ENCODE peak calls at places on chromosomes 2 and 18, in seven cellular contexts. H is OCI-LY7, F is prostate gland, E is choroid plexus epithelial cell, K is fibroblast of mammary gland, X is SK-N-SH, M is astrocyte of the spinal cord. W is an unnamed sample.

GRCh38 chr18:54181856-54182612 is 42.4 kb downstream of the MBD2 start:
- DNase-seq in H (no peak), F (no peak), E (peak), K (peak), X (no peak), M (peak), W (no peak)

GRCh38 chr2:15890936-15891905 is 49.1 kb upstream of the MYCN start:
- DNase-seq in H (no peak), F (peak), E (peak), K (no peak), X (peak), M (no peak), W (peak)

GRCh38 chr18:55735199-55735855 is 147.3 kb upstream of the TCF4 start:
- DNase-seq in H (no peak), F (no peak), E (no peak), K (no peak), X (no peak), M (no peak), W (no peak)

GRCh38 chr2:177314194-177314593 is 49.7 kb upstream of the NFE2L2 start:
- DNase-seq in H (no peak), F (no peak), E (peak), K (peak), X (no peak), M (peak), W (no peak)

GRCh38 chr2:173109253-173110188 is 33.9 kb downstream of the MAP3K20 start:
- DNase-seq in H (no peak), F (no peak), E (peak), K (peak), X (no peak), M (peak), W (peak)

GRCh38 chr2:138504546-138505239 is 3.1 kb downstream of the SPOPL start:
- DNase-seq in H (peak), F (no peak), E (no peak), K (no peak), X (no peak), M (no peak), W (no peak)

GRCh38 chr18:35430721-35431441 is 53.7 kb upstream of the ZNF396 start:
- DNase-seq in H (no peak), F (no peak), E (no peak), K (no peak), X (no peak), M (no peak), W (no peak)

GRCh38 chr2:219704878-219705277 is 77.4 kb downstream of the SLC4A3 start:
- DNase-seq in H (no peak), F (no peak), E (no peak), K (no peak), X (no peak), M (no peak), W (no peak)

GRCh38 chr2:162266468-162266754 is 23.2 kb upstream of the FAP start:
- DNase-seq in H (no peak), F (no peak), E (no peak), K (peak), X (no peak), M (no peak), W (no peak)

GRCh38 chr18:36035253-36035652 is 32.1 kb downstream of the RPRD1A start:
- DNase-seq in H (no peak), F (no peak), E (no peak), K (no peak), X (peak), M (no peak), W (no peak)

GRCh38 chr18:71899183-71899582 is 645.0 kb downstream of the CBLN2 start:
- DNase-seq in H (no peak), F (no peak), E (no peak), K (no peak), X (no peak), M (no peak), W (no peak)

GRCh38 chr2:38508311-38509039 is 94.3 kb downstream of the HNRNPLL start:
- DNase-seq in H (peak), F (peak), E (peak), K (peak), X (peak), M (peak), W (peak)

GRCh38 chr2:57981369-57981768 is 65.2 kb upstream of the VRK2 start:
- DNase-seq in H (no peak), F (no peak), E (peak), K (peak), X (no peak), M (peak), W (no peak)

GRCh38 chr2:207463433-207463832 is 66.3 kb upstream of the CREB1 start:
- DNase-seq in H (no peak), F (no peak), E (no peak), K (peak), X (no peak), M (no peak), W (no peak)

GRCh38 chr2:95314964-95315611 is 17.9 kb downstream of the KCNIP3 start:
- DNase-seq in H (peak), F (peak), E (peak), K (peak), X (peak), M (peak), W (no peak)

GRCh38 chr2:144522741-144523605 is 3.1 kb upstream of the ZEB2 start:
- DNase-seq in H (no peak), F (no peak), E (no peak), K (no peak), X (peak), M (peak), W (no peak)

GRCh38 chr18:46519870-46520269 is 137.2 kb downstream of the LOXHD1 start:
- DNase-seq in H (no peak), F (no peak), E (no peak), K (no peak), X (no peak), M (no peak), W (no peak)

GRCh38 chr2:84424152-84424551 is 34.9 kb downstream of the SUCLG1 start:
- DNase-seq in H (peak), F (no peak), E (peak), K (peak), X (peak), M (peak), W (no peak)

GRCh38 chr18:78896111-78896510 is 83.5 kb upstream of the SALL3 start:
- DNase-seq in H (no peak), F (no peak), E (no peak), K (no peak), X (no peak), M (no peak), W (no peak)

GRCh38 chr2:170332676-170333402 is 154.9 kb downstream of the MYO3B start:
- DNase-seq in H (no peak), F (no peak), E (no peak), K (no peak), X (no peak), M (no peak), W (no peak)

GRCh38 chr18:39838831-39839230 is 2116.2 kb upstream of the PIK3C3 start:
- DNase-seq in H (no peak), F (no peak), E (no peak), K (peak), X (no peak), M (no peak), W (no peak)

GRCh38 chr18:429030-429429 is 71.5 kb downstream of the COLEC12 start:
- DNase-seq in H (no peak), F (no peak), E (no peak), K (peak), X (no peak), M (no peak), W (no peak)

GRCh38 chr2:106124126-106124756 is 69.9 kb downstream of the UXS1 start:
- DNase-seq in H (no peak), F (no peak), E (no peak), K (no peak), X (no peak), M (no peak), W (no peak)

GRCh38 chr18:36157441-36157840 is 27.7 kb downstream of the ELP2 start:
- DNase-seq in H (no peak), F (no peak), E (no peak), K (no peak), X (no peak), M (peak), W (no peak)

GRCh38 chr2:64987963-64988419 is 1.2 kb upstream of the SLC1A4 start:
- DNase-seq in H (no peak), F (no peak), E (peak), K (peak), X (no peak), M (no peak), W (no peak)

GRCh38 chr2:233021771-233022170 is 8.7 kb upstream of the NGEF start:
- DNase-seq in H (no peak), F (no peak), E (no peak), K (peak), X (no peak), M (no peak), W (no peak)

GRCh38 chr2:240760576-240761246 is 59.3 kb downstream of the KIF1A start:
- DNase-seq in H (no peak), F (no peak), E (no peak), K (no peak), X (no peak), M (no peak), W (no peak)
- TF ChIP-seq CTCF in H (no peak), F (no peak), E (no peak), K (no peak), X (no peak), M (no peak), W (no peak)

DNA sequence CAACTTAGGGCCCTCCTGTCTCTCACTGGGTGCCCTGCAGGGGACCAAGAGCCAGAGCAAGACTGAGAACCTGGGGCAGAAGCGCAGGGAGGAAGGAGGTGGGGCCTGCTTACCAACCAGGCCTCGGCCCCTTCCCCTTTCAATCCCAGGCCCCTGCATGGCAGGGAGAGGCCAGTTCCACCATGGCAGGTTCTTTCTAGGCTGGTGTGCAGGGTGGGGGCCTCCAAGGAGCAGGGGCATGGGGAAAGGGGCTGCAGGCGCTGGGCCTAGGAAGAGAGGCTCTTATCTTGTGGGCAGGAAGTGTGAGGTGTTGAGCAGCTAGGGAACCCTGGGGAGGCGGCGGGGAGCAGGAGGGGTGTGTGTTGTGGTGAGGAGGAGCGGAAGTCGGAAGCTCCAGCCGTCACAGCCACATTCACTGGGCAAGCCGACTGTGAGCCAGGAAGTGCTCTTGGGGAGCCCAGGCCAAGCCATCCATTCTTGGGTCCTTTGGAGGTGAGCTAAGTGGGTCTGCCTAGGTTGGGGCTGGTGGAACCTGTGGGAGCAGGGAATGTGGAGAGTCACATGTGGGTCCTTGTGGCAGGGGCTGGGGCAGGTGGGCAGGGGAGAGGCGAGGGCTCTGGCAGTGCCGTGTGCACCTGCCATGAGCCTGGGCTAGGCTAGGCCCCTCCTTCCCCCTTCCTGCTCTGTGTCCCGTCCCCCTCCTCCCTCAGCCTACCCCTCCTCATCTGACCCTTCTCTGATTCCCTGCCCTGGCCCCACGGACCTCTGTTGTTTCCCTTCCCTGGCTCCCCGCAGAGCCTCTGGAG is at the start of gene PSD4:
- DNase-seq in H (peak), F (no peak), E (peak), K (no peak), X (no peak), M (no peak), W (no peak)
- H3K4me3 ChIP-seq in H (peak), F (peak), E (no peak), K (no peak), X (no peak), M (no peak), W (no peak)

GRCh38 chr18:65753520-65753919 is 2.7 kb downstream of the CDH7 start:
- DNase-seq in H (peak), F (peak), E (peak), K (no peak), X (peak), M (peak), W (peak)
- TF ChIP-seq CTCF in H (peak), F (no peak), E (peak), K (no peak), X (peak), M (peak), W (peak)

DNA sequence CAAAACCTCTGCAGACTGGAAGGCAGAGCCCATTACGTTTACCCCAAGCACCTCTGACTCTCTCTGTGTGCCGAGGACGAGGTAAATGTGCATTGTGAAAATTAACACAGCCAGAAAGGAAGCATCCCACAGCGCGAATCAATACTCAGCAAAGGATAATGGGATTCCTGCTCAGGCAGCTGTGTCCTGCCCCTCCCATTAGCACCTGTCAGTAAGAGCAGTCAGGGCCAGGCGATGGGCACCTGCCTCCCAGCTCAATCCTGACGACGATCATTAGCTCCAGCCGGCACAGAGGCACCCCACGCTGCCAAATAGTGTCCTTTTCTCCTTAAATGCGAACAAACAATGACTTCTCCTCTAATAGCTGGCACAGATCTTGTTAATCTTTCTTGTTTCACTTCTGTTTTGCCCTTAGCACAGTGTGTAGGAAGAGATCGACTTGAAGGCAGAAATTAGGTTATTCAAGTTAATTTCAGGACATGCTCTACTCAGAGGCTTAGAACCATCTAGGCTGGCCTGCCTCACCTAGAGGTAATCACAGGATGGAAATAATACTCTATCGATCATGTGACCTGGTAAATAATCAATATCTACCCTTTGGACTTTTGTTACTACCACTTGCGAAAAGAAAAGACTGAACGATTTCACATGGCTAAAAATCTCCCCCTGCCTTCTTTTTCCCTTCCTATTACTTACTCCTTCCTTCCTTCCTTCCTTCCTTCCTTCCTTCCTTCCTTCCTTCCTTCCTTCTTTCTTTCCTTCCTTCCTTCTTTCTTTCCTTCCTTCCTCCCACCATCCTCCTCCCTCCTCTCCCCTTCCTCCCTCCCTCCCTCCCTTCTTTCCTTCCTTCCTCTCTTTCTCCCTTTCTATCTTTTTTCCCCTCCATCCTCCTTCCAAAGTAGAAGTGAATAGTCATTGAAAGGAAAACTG is 487.9 kb upstream of the ID2 start:
- DNase-seq in H (no peak), F (no peak), E (no peak), K (no peak), X (no peak), M (no peak), W (no peak)
- H3K4me3 ChIP-seq in H (no peak), F (no peak), E (no peak), K (no peak), X (no peak), M (no peak), W (no peak)

W was measured in kidney epithelial cell.